ENCODE peak calls at places on chromosomes 7 and 10, in five cellular contexts. Q is glutamatergic neuron, V is tibial nerve, X is suprapubic skin, I is astrocyte. H is an unnamed sample.

GRCh38 chr10:74871595-74872382 is 45.4 kb downstream of the KAT6B start:
- DNase-seq in Q (no peak), V (no peak), X (no peak), I (no peak), H (peak; percentile 50)

GRCh38 chr7:24980695-24981543 is 941 bp upstream of the OSBPL3 start:
- DNase-seq in Q (no peak), V (no peak), X (peak; percentile 68), I (no peak), H (peak; percentile 65)

GRCh38 chr7:16905300-16906044 is 23.7 kb upstream of the AGR3 start:
- DNase-seq in Q (no peak), V (no peak), X (no peak), I (peak; percentile 53), H (no peak)

GRCh38 chr10:86346169-86346793 is 20.3 kb downstream of the GRID1 start:
- DNase-seq in Q (peak; percentile 47), V (no peak), X (peak; percentile 15), I (no peak), H (no peak)

GRCh38 chr10:27620425-27621397 is 116.6 kb downstream of the RAB18 start:
- DNase-seq in Q (no peak), V (no peak), X (no peak), I (peak; percentile 72), H (no peak)

GRCh38 chr10:654647-654996 is 34.8 kb downstream of the DIP2C start:
- DNase-seq in Q (no peak), V (no peak), X (no peak), I (no peak), H (no peak)

GRCh38 chr10:124534231-124534798 is 72.7 kb downstream of the LHPP start:
- DNase-seq in Q (peak; percentile 58), V (no peak), X (no peak), I (no peak), H (peak; percentile 57)

GRCh38 chr10:98316156-98316555 is 48.2 kb upstream of the LOXL4 start:
- DNase-seq in Q (no peak), V (no peak), X (no peak), I (no peak), H (no peak)

GRCh38 chr7:1920266-1920681 is 250.2 kb downstream of the ELFN1 start:
- DNase-seq in Q (no peak), V (no peak), X (no peak), I (no peak), H (peak; percentile 73)

GRCh38 chr7:1608318-1608717 is 38.5 kb upstream of the PSMG3 start:
- DNase-seq in Q (no peak), V (no peak), X (no peak), I (no peak), H (no peak)

GRCh38 chr7:105249216-105249615 is 139.5 kb downstream of the SRPK2 start:
- DNase-seq in Q (no peak), V (no peak), X (no peak), I (peak; percentile 61), H (no peak)

GRCh38 chr7:70092314-70093303 is 494.3 kb downstream of the AUTS2 start:
- DNase-seq in Q (peak; percentile 24), V (no peak), X (no peak), I (peak; percentile 94), H (no peak)

GRCh38 chr10:100334762-100335161 is 4.7 kb upstream of the PKD2L1 start:
- DNase-seq in Q (no peak), V (no peak), X (no peak), I (no peak), H (no peak)

GRCh38 chr7:66845382-66846095 is 75.5 kb upstream of the TMEM248 start:
- DNase-seq in Q (no peak), V (no peak), X (peak; percentile 74), I (no peak), H (no peak)

GRCh38 chr10:70274643-70275042 is 9.2 kb downstream of the NPFFR1 start:
- DNase-seq in Q (no peak), V (no peak), X (peak; percentile 44), I (peak; percentile 92), H (no peak)

GRCh38 chr10:74743401-74743800 is 83.0 kb upstream of the KAT6B start:
- DNase-seq in Q (no peak), V (no peak), X (no peak), I (no peak), H (no peak)

GRCh38 chr10:13882112-13882711 is 295.4 kb downstream of the PRPF18 start:
- DNase-seq in Q (no peak), V (no peak), X (no peak), I (peak; percentile 99), H (no peak)

GRCh38 chr7:103445228-103446020 is 583 bp downstream of the SLC26A5 start:
- DNase-seq in Q (peak; percentile 36), V (no peak), X (no peak), I (no peak), H (peak; percentile 31)

GRCh38 chr7:127650842-127651555 is 995 bp upstream of the SND1 start:
- DNase-seq in Q (no peak), V (no peak), X (no peak), I (peak; percentile 52), H (peak; percentile 33)

GRCh38 chr10:116270691-116271592 is 2.1 kb downstream of the GFRA1 start:
- DNase-seq in Q (peak; percentile 84), V (peak; percentile 34), X (no peak), I (no peak), H (peak; percentile 39)

GRCh38 chr10:48601789-48602188 is 3.1 kb downstream of the ARHGAP22 start:
- DNase-seq in Q (no peak), V (no peak), X (no peak), I (no peak), H (no peak)

GRCh38 chr7:35725280-35725680 is 30.3 kb upstream of the HERPUD2 start:
- DNase-seq in Q (no peak), V (no peak), X (no peak), I (no peak), H (peak; percentile 38)

GRCh38 chr10:1626835-1627234 is 110.5 kb downstream of the ADARB2 start:
- DNase-seq in Q (no peak), V (no peak), X (no peak), I (no peak), H (no peak)

GRCh38 chr10:78964952-78965633 is 103.7 kb upstream of the ZMIZ1 start:
- DNase-seq in Q (peak; percentile 52), V (no peak), X (no peak), I (peak; percentile 63), H (no peak)

GRCh38 chr10:123270221-123270620 is 116.0 kb downstream of the BUB3 start:
- DNase-seq in Q (no peak), V (no peak), X (no peak), I (peak; percentile 97), H (no peak)

GRCh38 chr7:92025260-92025659 is 84.6 kb downstream of the AKAP9 start:
- DNase-seq in Q (no peak), V (no peak), X (no peak), I (peak; percentile 87), H (no peak)

GRCh38 chr7:107044347-107045194 is at the start of gene PRKAR2B:
- DNase-seq in Q (peak; percentile 90), V (peak; percentile 51), X (peak; percentile 80), I (peak; percentile 47), H (peak; percentile 89)

GRCh38 chr10:59463909-59464308 is 101.6 kb upstream of the FAM13C start:
- DNase-seq in Q (no peak), V (no peak), X (no peak), I (peak; percentile 1), H (no peak)

GRCh38 chr7:22184549-22185199 is 172.3 kb downstream of the RAPGEF5 start:
- DNase-seq in Q (no peak), V (no peak), X (no peak), I (no peak), H (no peak)

GRCh38 chr10:48934672-48935071 is 5.0 kb downstream of the LRRC18 start:
- DNase-seq in Q (no peak), V (no peak), X (no peak), I (no peak), H (no peak)

GRCh38 chr10:31353574-31353973 is 34.6 kb downstream of the ZEB1 start:
- DNase-seq in Q (no peak), V (no peak), X (no peak), I (peak; percentile 85), H (peak; percentile 61)
- TF ChIP-seq CTCF in Q (no peak), V (no peak), X (peak; percentile 24), I (no peak), H (peak; percentile 32)

GRCh38 chr10:11823122-11823988 is at the start of gene PROSER2:
- DNase-seq in Q (peak; percentile 46), V (peak; percentile 40), X (peak; percentile 64), I (peak; percentile 50), H (peak; percentile 71)
- TF ChIP-seq CTCF in Q (no peak), V (peak; percentile 26), X (no peak), I (no peak), H (no peak)

DNA sequence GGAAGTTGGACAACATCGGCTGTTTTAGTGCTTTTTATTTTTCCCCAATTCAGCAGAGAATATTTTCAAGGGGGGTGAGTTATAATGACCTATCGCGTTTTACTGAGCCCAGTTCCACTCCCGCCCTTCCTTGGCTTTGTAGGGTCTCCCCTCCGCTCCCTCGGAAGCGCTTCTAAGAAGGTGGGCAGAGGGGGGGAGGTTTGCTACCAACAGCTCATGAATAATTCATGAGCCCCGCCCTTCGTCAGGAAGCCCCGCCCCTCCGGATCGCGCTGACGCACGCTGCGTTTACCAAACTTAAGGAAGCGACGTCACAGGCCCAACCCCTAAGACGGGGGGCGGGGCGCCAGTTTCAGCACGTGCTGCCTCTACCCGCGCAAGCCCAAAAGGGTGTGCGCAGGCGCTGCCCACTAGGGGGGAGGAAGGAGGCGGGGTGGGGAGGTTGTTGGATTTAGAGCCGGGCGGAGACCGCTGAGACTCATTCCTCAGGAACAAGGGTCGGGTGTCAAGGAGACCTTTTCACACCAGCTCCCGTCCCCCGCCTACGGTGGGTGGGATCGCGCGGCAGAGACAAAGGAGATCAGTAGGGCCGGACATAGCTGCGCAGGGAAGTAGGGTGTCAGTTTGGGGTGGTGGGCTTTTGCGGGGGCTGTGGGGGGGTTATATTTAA is 529 bp upstream of the MEPCE start:
- DNase-seq in Q (peak; percentile 100), V (peak; percentile 100), X (peak; percentile 100), I (peak; percentile 96), H (peak; percentile 97)
- TF ChIP-seq CTCF in Q (peak; percentile 63), V (peak; percentile 78), X (peak; percentile 14), I (no peak), H (no peak)

GRCh38 chr10:6049031-6049400 is 13.2 kb downstream of the IL2RA start:
- DNase-seq in Q (no peak), V (no peak), X (no peak), I (no peak), H (no peak)

GRCh38 chr10:6048281-6049030 is 13.7 kb downstream of the IL2RA start:
- DNase-seq in Q (no peak), V (no peak), X (no peak), I (no peak), H (no peak)

GRCh38 chr10:6052247-6053221 is 9.6 kb downstream of the IL2RA start:
- DNase-seq in Q (no peak), V (no peak), X (no peak), I (no peak), H (no peak)

GRCh38 chr10:6053303-6053702 is 8.9 kb downstream of the IL2RA start:
- DNase-seq in Q (no peak), V (no peak), X (no peak), I (no peak), H (no peak)

GRCh38 chr10:6050801-6051445 is 11.2 kb downstream of the IL2RA start:
- DNase-seq in Q (no peak), V (peak; percentile 29), X (no peak), I (no peak), H (peak; percentile 71)
- TF ChIP-seq CTCF in Q (no peak), V (peak; percentile 30), X (peak; percentile 7), I (no peak), H (peak; percentile 54)

H was measured in GM13977.